ENCODE peak calls at places on chromosome 11, in eight cellular contexts. B is IMR-90, Z is ovary, H is cardiac muscle cell, S is dorsolateral prefrontal cortex, T is adrenal gland, O is AG10803, Q is Calu3. C is an unnamed sample.
A peak's percentile ranks its signal among the peaks of the same experiment; 100 is the strongest.

GRCh38 chr11:114738954-114739353 is 60.6 kb downstream of the NXPE2 start:
- DNase-seq in Q (peak; percentile 43), H (peak; percentile 60), Z (no peak), T (peak; percentile 18), S (peak; percentile 39), O (peak; percentile 56), B (peak; percentile 49), C (peak; percentile 72)

GRCh38 chr11:73381589-73381988 is 5.4 kb downstream of the RELT start:
- DNase-seq in Z (no peak), S (no peak), H (no peak), T (no peak), Q (no peak), O (no peak), B (no peak), C (no peak)

GRCh38 chr11:104221455-104221854 is 57.5 kb upstream of the PDGFD start:
- DNase-seq in H (no peak), Q (no peak), T (no peak), B (no peak), S (no peak), O (no peak), Z (no peak), C (no peak)

GRCh38 chr11:77800445-77800844 is 20.1 kb downstream of the RSF1 start:
- DNase-seq in Z (no peak), H (no peak), O (no peak), B (no peak), Q (no peak), S (no peak), T (no peak), C (no peak)

GRCh38 chr11:2374456-2375201 is 2.5 kb upstream of the CD81 start:
- DNase-seq in T (no peak), S (no peak), O (no peak), B (no peak), Q (no peak), Z (peak; percentile 10), H (no peak), C (no peak)

GRCh38 chr11:69799582-69799981 is 19.6 kb downstream of the FGF3 start:
- DNase-seq in H (peak; percentile 29), B (peak; percentile 7), O (no peak), Z (no peak), T (no peak), S (no peak), Q (peak; percentile 24), C (no peak)

GRCh38 chr11:92932023-92932422 is 37.4 kb upstream of the MTNR1B start:
- DNase-seq in O (no peak), Z (no peak), Q (no peak), T (no peak), H (peak; percentile 6), S (no peak), B (peak; percentile 23), C (no peak)

GRCh38 chr11:10117709-10118341 is 176.2 kb downstream of the SBF2 start:
- DNase-seq in T (no peak), B (peak; percentile 32), O (peak; percentile 95), S (no peak), Z (no peak), H (peak; percentile 84), Q (no peak), C (no peak)

GRCh38 chr11:14232652-14233051 is 126.3 kb downstream of the RRAS2 start:
- DNase-seq in H (no peak), Q (peak; percentile 19), Z (no peak), O (no peak), S (no peak), B (no peak), T (no peak), C (no peak)

GRCh38 chr11:103700605-103701004 is 335.8 kb upstream of the DDI1 start:
- DNase-seq in H (peak; percentile 87), Z (no peak), S (no peak), O (peak; percentile 95), T (no peak), B (peak; percentile 79), Q (no peak), C (no peak)

GRCh38 chr11:95088946-95089619 is 563 bp upstream of the ENDOD1 start:
- DNase-seq in H (no peak), B (no peak), O (no peak), Z (no peak), Q (peak; percentile 41), T (no peak), S (no peak), C (no peak)

GRCh38 chr11:111715142-111715816 is 50.9 kb downstream of the PPP2R1B start:
- DNase-seq in B (no peak), S (no peak), T (no peak), O (no peak), H (no peak), Q (no peak), Z (no peak), C (no peak)

GRCh38 chr11:30487200-30487898 is 98.8 kb downstream of the MPPED2 start:
- DNase-seq in Q (no peak), H (peak; percentile 1), Z (no peak), B (peak; percentile 40), S (no peak), T (peak; percentile 38), O (no peak), C (no peak)

GRCh38 chr11:46894506-46894905 is 23.8 kb downstream of the LRP4 start:
- DNase-seq in H (no peak), Z (no peak), T (no peak), B (no peak), S (no peak), Q (no peak), O (no peak), C (no peak)

GRCh38 chr11:28659716-28660348 is 551.6 kb downstream of the METTL15 start:
- DNase-seq in T (no peak), H (no peak), S (no peak), Z (no peak), O (no peak), B (peak; percentile 60), Q (no peak), C (no peak)

GRCh38 chr11:2518112-2518982 is 73.5 kb downstream of the KCNQ1 start:
- DNase-seq in O (no peak), B (no peak), T (peak; percentile 13), H (no peak), Q (no peak), Z (peak; percentile 3), S (peak; percentile 23), C (peak; percentile 17)

GRCh38 chr11:36035454-36035853 is 91.6 kb downstream of the LDLRAD3 start:
- DNase-seq in T (no peak), S (no peak), Z (no peak), O (no peak), Q (no peak), B (no peak), H (no peak), C (no peak)

GRCh38 chr11:133075351-133075750 is 456.9 kb downstream of the OPCML start:
- DNase-seq in H (no peak), O (no peak), Z (no peak), T (no peak), S (no peak), B (no peak), Q (no peak), C (no peak)

GRCh38 chr11:82978422-82979099 is 77.0 kb downstream of the DDIAS start:
- DNase-seq in Z (no peak), O (peak; percentile 78), T (no peak), B (peak; percentile 90), S (no peak), H (peak; percentile 32), Q (no peak), C (no peak)

GRCh38 chr11:10628506-10629236 is 60.2 kb upstream of the LYVE1 start:
- DNase-seq in Z (no peak), T (peak; percentile 10), H (no peak), Q (no peak), O (no peak), S (no peak), B (no peak), C (no peak)

GRCh38 chr11:75733346-75734107 is 15.9 kb downstream of the MOGAT2 start:
- DNase-seq in S (no peak), T (no peak), Q (no peak), B (no peak), Z (no peak), H (no peak), O (peak; percentile 9), C (no peak)

GRCh38 chr11:129117595-129118350 is 74.4 kb downstream of the ARHGAP32 start:
- DNase-seq in Q (peak; percentile 49), H (peak; percentile 86), O (peak; percentile 74), T (peak; percentile 43), S (no peak), Z (peak; percentile 11), B (peak; percentile 82), C (peak; percentile 37)

GRCh38 chr11:126840975-126841374 is 159.6 kb downstream of the KIRREL3 start:
- DNase-seq in Q (no peak), B (no peak), S (no peak), H (no peak), O (no peak), T (no peak), Z (no peak), C (no peak)

GRCh38 chr11:122138759-122139594 is 23.0 kb upstream of the BLID start:
- DNase-seq in O (no peak), B (peak; percentile 56), S (no peak), Q (no peak), Z (no peak), H (no peak), T (no peak), C (no peak)

GRCh38 chr11:96424693-96425092 is 34.9 kb downstream of the JRKL start:
- DNase-seq in H (peak; percentile 50), O (peak; percentile 70), T (no peak), S (no peak), Q (no peak), Z (no peak), B (peak; percentile 44), C (no peak)

GRCh38 chr11:67545280-67545679 is 22.0 kb upstream of the CABP2 start:
- DNase-seq in B (no peak), Z (no peak), T (peak; percentile 30), H (peak; percentile 21), Q (peak; percentile 28), S (no peak), O (no peak), C (no peak)
- TF ChIP-seq CTCF in B (no peak), Z (no peak), T (no peak), H (no peak), Q (no peak), S (no peak), O (no peak), C (no peak)

DNA sequence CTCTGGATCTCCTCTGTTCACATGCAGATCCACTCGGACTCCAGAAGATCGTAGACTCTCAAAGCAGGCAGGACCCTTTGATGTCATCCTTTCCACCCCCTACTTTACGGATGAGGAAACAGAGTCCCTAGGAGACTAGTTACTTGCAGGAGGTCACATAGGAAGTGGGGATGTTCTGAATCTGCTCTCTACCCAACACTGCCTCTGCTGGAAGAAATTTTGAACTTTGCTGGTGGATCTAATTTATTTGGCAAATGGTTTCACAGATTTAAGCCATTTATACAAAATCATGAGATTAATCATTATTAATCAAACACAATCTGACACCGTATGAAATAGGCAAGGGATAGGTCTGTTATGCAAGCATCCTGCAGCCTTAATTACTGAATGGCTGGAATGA is 55.0 kb upstream of the USP47 start:
- DNase-seq in Z (no peak), S (no peak), T (no peak), O (peak; percentile 43), Q (peak; percentile 20), H (peak; percentile 40), B (peak; percentile 40), C (no peak)
- TF ChIP-seq CTCF in Z (no peak), S (no peak), T (peak; percentile 30), O (peak; percentile 66), Q (peak; percentile 51), H (peak; percentile 64), B (peak; percentile 71), C (peak; percentile 56)

GRCh38 chr11:68770781-68771180 is 19.5 kb upstream of the TESMIN start:
- DNase-seq in H (no peak), Q (no peak), B (no peak), T (no peak), S (no peak), Z (no peak), O (no peak), C (no peak)
- TF ChIP-seq CTCF in H (no peak), Q (no peak), B (no peak), T (no peak), S (no peak), Z (no peak), O (no peak), C (no peak)

GRCh38 chr11:74397531-74398243 is 546 bp downstream of the PGM2L1 start:
- DNase-seq in H (peak; percentile 18), Q (peak; percentile 43), T (peak; percentile 27), B (peak; percentile 30), S (no peak), Z (no peak), O (no peak), C (no peak)
- TF ChIP-seq CTCF in H (no peak), Q (no peak), T (no peak), B (peak; percentile 25), S (no peak), Z (no peak), O (peak; percentile 23), C (no peak)

C was measured in glutamatergic neuron.